ENCODE peak calls at places on chromosomes 1 and 21, in ten cellular contexts. G, U, X, H, B, P, V, F, T and K are unnamed samples.

GRCh38 chr1:43835141-43836021 is 98.2 kb upstream of the ARTN start:
- DNase-seq in G (peak; percentile 73), U (no peak), X (no peak), H (no peak), B (no peak), P (peak; percentile 93), V (peak; percentile 97), F (no peak), T (peak; percentile 39), K (no peak)

GRCh38 chr1:107404756-107405155 is 263.9 kb downstream of the NTNG1 start:
- DNase-seq in G (peak; percentile 34), U (no peak), X (no peak), H (no peak), B (no peak), P (no peak), V (peak; percentile 31), F (no peak), T (no peak), K (peak; percentile 0)

GRCh38 chr21:43343095-43343991 is 83.6 kb downstream of the SIK1 start:
- DNase-seq in G (no peak), U (no peak), X (no peak), H (no peak), B (no peak), P (no peak), V (no peak), F (no peak), T (no peak), K (no peak)

GRCh38 chr1:112700290-112701226 is 6.4 kb downstream of the RHOC start:
- DNase-seq in G (peak; percentile 92), U (peak; percentile 54), X (peak; percentile 54), H (peak; percentile 62), B (peak; percentile 36), P (peak; percentile 82), V (peak; percentile 94), F (peak; percentile 83), T (peak; percentile 100), K (peak; percentile 97)

GRCh38 chr1:235253219-235253640 is 74.7 kb downstream of the ARID4B start:
- DNase-seq in G (peak; percentile 31), U (no peak), X (peak; percentile 68), H (peak; percentile 52), B (peak; percentile 42), P (peak; percentile 58), V (peak; percentile 87), F (no peak), T (peak; percentile 58), K (peak; percentile 81)

GRCh38 chr21:46038871-46039397 is 57.4 kb downstream of the COL6A1 start:
- DNase-seq in G (no peak), U (no peak), X (no peak), H (no peak), B (no peak), P (no peak), V (peak; percentile 89), F (peak; percentile 46), T (peak; percentile 78), K (no peak)

GRCh38 chr1:10082785-10083479 is 50.2 kb downstream of the UBE4B start:
- DNase-seq in G (no peak), U (no peak), X (no peak), H (no peak), B (no peak), P (peak; percentile 45), V (peak; percentile 4), F (no peak), T (no peak), K (no peak)

GRCh38 chr1:36433102-36433501 is 17.1 kb downstream of the OSCP1 start:
- DNase-seq in G (no peak), U (no peak), X (no peak), H (no peak), B (no peak), P (no peak), V (no peak), F (no peak), T (no peak), K (no peak)

GRCh38 chr1:184608990-184609389 is 145.7 kb downstream of the EDEM3 start:
- DNase-seq in G (no peak), U (no peak), X (no peak), H (no peak), B (no peak), P (no peak), V (no peak), F (no peak), T (no peak), K (no peak)

GRCh38 chr1:157162345-157162744 is 24.1 kb upstream of the ETV3 start:
- DNase-seq in G (no peak), U (no peak), X (no peak), H (no peak), B (no peak), P (no peak), V (no peak), F (no peak), T (no peak), K (no peak)

GRCh38 chr1:184283999-184284398 is 102.8 kb upstream of the C1orf21 start:
- DNase-seq in G (peak; percentile 72), U (no peak), X (no peak), H (no peak), B (no peak), P (peak; percentile 71), V (no peak), F (no peak), T (peak; percentile 22), K (no peak)

GRCh38 chr1:17869826-17870225 is 114.7 kb downstream of the ACTL8 start:
- DNase-seq in G (no peak), U (no peak), X (no peak), H (no peak), B (no peak), P (no peak), V (no peak), F (no peak), T (no peak), K (peak; percentile 24)

GRCh38 chr21:41943468-41944250 is 10.2 kb downstream of the C2CD2 start:
- DNase-seq in G (no peak), U (no peak), X (no peak), H (no peak), B (no peak), P (no peak), V (no peak), F (no peak), T (no peak), K (no peak)